ENCODE peak calls at places on chromosomes 3 and 15, in four cellular contexts. L, F, I and S are unnamed samples.

GRCh38 chr3:36135863-36136262 is 244.4 kb upstream of the STAC start:
- DNase-seq in L (no peak), F (no peak), I (no peak), S (no peak)

GRCh38 chr3:16253601-16254000 is 11.1 kb downstream of the DPH3 start:
- DNase-seq in L (no peak), F (no peak), I (no peak), S (no peak)

GRCh38 chr3:100261481-100261903 is 700 bp downstream of the TBC1D23 start:
- DNase-seq in L (no peak), F (no peak), I (no peak), S (no peak)

GRCh38 chr3:93994056-93994455 is 14.1 kb downstream of the ARL13B start:
- DNase-seq in L (no peak), F (peak), I (no peak), S (no peak)

GRCh38 chr15:45521596-45522167 is 873 bp downstream of the SLC30A4 start:
- DNase-seq in L (no peak), F (peak), I (no peak), S (peak)

GRCh38 chr3:120352017-120352416 is 2.9 kb upstream of the LRRC58 start:
- DNase-seq in L (no peak), F (no peak), I (no peak), S (no peak)

GRCh38 chr3:143427626-143428025 is 308.1 kb downstream of the CHST2 start:
- DNase-seq in L (no peak), F (no peak), I (no peak), S (no peak)

GRCh38 chr3:195559723-195560409 is 16.7 kb upstream of the PPP1R2 start:
- DNase-seq in L (no peak), F (no peak), I (no peak), S (no peak)

GRCh38 chr3:122513386-122514122 is 1.2 kb downstream of the KPNA1 start:
- DNase-seq in L (no peak), F (peak), I (no peak), S (no peak)

GRCh38 chr15:31278056-31278445 is 48.6 kb upstream of the KLF13 start:
- DNase-seq in L (no peak), F (no peak), I (peak), S (no peak)

GRCh38 chr3:27573780-27574437 is 89.7 kb upstream of the SLC4A7 start:
- DNase-seq in L (no peak), F (peak), I (no peak), S (no peak)

GRCh38 chr15:83837946-83838571 is 184.1 kb downstream of the ADAMTSL3 start:
- DNase-seq in L (no peak), F (peak), I (no peak), S (peak)

GRCh38 chr15:58526647-58527192 is 94.9 kb downstream of the LIPC start:
- DNase-seq in L (no peak), F (no peak), I (no peak), S (no peak)

GRCh38 chr15:42992626-42993025 is 72.0 kb upstream of the TTBK2 start:
- DNase-seq in L (no peak), F (no peak), I (no peak), S (no peak)

GRCh38 chr3:172804323-172804722 is 53.8 kb downstream of the ECT2 start:
- DNase-seq in L (no peak), F (no peak), I (no peak), S (no peak)

GRCh38 chr3:6605245-6605644 is 255.7 kb upstream of the GRM7 start:
- DNase-seq in L (no peak), F (no peak), I (no peak), S (peak)

GRCh38 chr3:4584537-4585249 is 91.5 kb downstream of the ITPR1 start:
- DNase-seq in L (peak), F (no peak), I (no peak), S (no peak)

GRCh38 chr3:111369953-111370352 is 172.0 kb upstream of the CD96 start:
- DNase-seq in L (no peak), F (peak), I (no peak), S (no peak)

GRCh38 chr3:157120071-157120892 is 39.7 kb downstream of the CCNL1 start:
- DNase-seq in L (no peak), F (no peak), I (no peak), S (no peak)

GRCh38 chr15:90716317-90716975 is 700 bp upstream of the BLM start:
- DNase-seq in L (no peak), F (peak), I (no peak), S (no peak)

GRCh38 chr3:194185225-194185624 is 49.3 kb downstream of the HES1 start:
- DNase-seq in L (no peak), F (no peak), I (no peak), S (no peak)

GRCh38 chr3:114440700-114441099 is 146.9 kb downstream of the TIGIT start:
- DNase-seq in L (no peak), F (no peak), I (no peak), S (peak)

GRCh38 chr3:51739100-51739499 is 32.2 kb downstream of the GRM2 start:
- DNase-seq in L (no peak), F (no peak), I (no peak), S (no peak)

GRCh38 chr15:65285291-65286068 is 1.2 kb downstream of the PARP16 start:
- DNase-seq in L (no peak), F (peak), I (no peak), S (no peak)

GRCh38 chr3:12938258-12938711 is 96.9 kb upstream of the RPL32 start:
- DNase-seq in L (no peak), F (no peak), I (no peak), S (no peak)

GRCh38 chr15:85329561-85330421 is 50.6 kb upstream of the AKAP13 start:
- DNase-seq in L (peak), F (peak), I (no peak), S (no peak)

GRCh38 chr15:41972341-41973237 is at the start of gene EHD4:
- DNase-seq in L (peak), F (peak), I (peak), S (peak)

GRCh38 chr3:62559831-62560445 is 186.6 kb upstream of the FEZF2 start:
- DNase-seq in L (no peak), F (peak), I (no peak), S (no peak)

GRCh38 chr3:172449468-172450149 is 1.4 kb upstream of the GHSR start:
- DNase-seq in L (peak), F (peak), I (no peak), S (no peak)

GRCh38 chr15:46961795-46962194 is 755.5 kb upstream of the SEMA6D start:
- DNase-seq in L (no peak), F (no peak), I (no peak), S (no peak)

GRCh38 chr3:161796780-161797179 is 300.2 kb downstream of the OTOL1 start:
- DNase-seq in L (no peak), F (no peak), I (no peak), S (no peak)

GRCh38 chr3:79517766-79518413 is 249.9 kb downstream of the ROBO1 start:
- DNase-seq in L (no peak), F (peak), I (no peak), S (no peak)

GRCh38 chr15:99315636-99316035 is 64.4 kb downstream of the LRRC28 start:
- DNase-seq in L (no peak), F (peak), I (no peak), S (no peak)

GRCh38 chr3:186213946-186214345 is 105.1 kb upstream of the ETV5 start:
- DNase-seq in L (no peak), F (peak), I (no peak), S (no peak)

GRCh38 chr3:47976135-47976758 is 40.0 kb downstream of the MAP4 start:
- DNase-seq in L (no peak), F (no peak), I (no peak), S (no peak)

GRCh38 chr3:41199866-41200668 is 762 bp downstream of the CTNNB1 start:
- DNase-seq in L (peak), F (peak), I (peak), S (peak)